ENCODE peak calls at places on chromosomes 1 and 21, in four cellular contexts. B, E, I and H are unnamed samples.

GRCh38 chr1:204725821-204726448 is 40.4 kb upstream of the LRRN2 start:
- DNase-seq in E (no peak), I (no peak), B (no peak), H (no peak)

GRCh38 chr1:200558866-200559459 is 61.6 kb downstream of the KIF14 start:
- DNase-seq in E (peak), B (peak), I (peak), H (no peak)

GRCh38 chr1:80384037-80384830 is 1377.7 kb upstream of the ADGRL4 start:
- DNase-seq in I (no peak), E (peak), B (no peak), H (no peak)

GRCh38 chr1:156643266-156644092 is 1.6 kb downstream of the BCAN start:
- DNase-seq in E (no peak), I (no peak), B (no peak), H (no peak)

GRCh38 chr1:197224160-197224559 is 43.9 kb upstream of the CRB1 start:
- DNase-seq in I (no peak), E (no peak), B (no peak), H (no peak)

GRCh38 chr1:115677570-115677969 is 35.8 kb downstream of the VANGL1 start:
- DNase-seq in I (no peak), B (no peak), E (no peak), H (no peak)

GRCh38 chr21:45443595-45444181 is 38.7 kb downstream of the COL18A1 start:
- DNase-seq in I (no peak), B (no peak), E (no peak), H (no peak)

GRCh38 chr1:109024651-109025050 is 17.3 kb downstream of the WDR47 start:
- DNase-seq in I (no peak), B (no peak), E (peak), H (no peak)

GRCh38 chr1:152034324-152034653 is 2.5 kb downstream of the S100A11 start:
- DNase-seq in B (no peak), I (no peak), E (no peak), H (no peak)

GRCh38 chr1:228212415-228212965 is 4.6 kb downstream of the OBSCN start:
- DNase-seq in I (no peak), B (no peak), E (no peak), H (no peak)

GRCh38 chr1:95503371-95504145 is 269.5 kb downstream of the RWDD3 start:
- DNase-seq in I (no peak), B (no peak), E (no peak), H (no peak)

GRCh38 chr1:119903443-119903835 is 7.1 kb upstream of the ADAM30 start:
- DNase-seq in I (no peak), E (peak), B (no peak), H (no peak)

GRCh38 chr1:20358761-20359263 is 68.1 kb downstream of the VWA5B1 start:
- DNase-seq in B (no peak), I (peak), E (peak), H (no peak)

GRCh38 chr1:244945109-244945671 is 80.8 kb upstream of the HNRNPU start:
- DNase-seq in B (no peak), I (no peak), E (no peak), H (no peak)

GRCh38 chr1:223621312-223621734 is 44.2 kb downstream of the CAPN8 start:
- DNase-seq in B (no peak), E (no peak), I (no peak), H (no peak)

GRCh38 chr1:64242895-64243756 is 39.7 kb downstream of the UBE2U start:
- DNase-seq in I (peak), E (peak), B (peak), H (no peak)

GRCh38 chr1:87956072-87956471 is 627.4 kb downstream of the LMO4 start:
- DNase-seq in I (peak), E (peak), B (peak), H (no peak)

GRCh38 chr1:38915352-38915948 is 26.2 kb downstream of the RHBDL2 start:
- DNase-seq in E (no peak), I (no peak), B (no peak), H (no peak)

GRCh38 chr1:240734001-240734400 is 122.0 kb upstream of the GREM2 start:
- DNase-seq in E (no peak), I (no peak), B (no peak), H (no peak)

GRCh38 chr1:90964444-90965035 is 57.3 kb downstream of the ZNF644 start:
- DNase-seq in E (peak), I (peak), B (no peak), H (no peak)

GRCh38 chr1:967466-968343 is 1.4 kb downstream of the PLEKHN1 start:
- DNase-seq in B (no peak), E (no peak), I (no peak), H (no peak)

GRCh38 chr1:19773485-19773884 is 26.2 kb downstream of the TMCO4 start:
- DNase-seq in I (no peak), B (no peak), E (no peak), H (no peak)

GRCh38 chr1:17507916-17508315 is 31.6 kb upstream of the ARHGEF10L start:
- DNase-seq in E (no peak), B (no peak), I (no peak), H (no peak)
- TF ChIP-seq CTCF in E (peak), B (no peak), I (peak), H (peak)

DNA sequence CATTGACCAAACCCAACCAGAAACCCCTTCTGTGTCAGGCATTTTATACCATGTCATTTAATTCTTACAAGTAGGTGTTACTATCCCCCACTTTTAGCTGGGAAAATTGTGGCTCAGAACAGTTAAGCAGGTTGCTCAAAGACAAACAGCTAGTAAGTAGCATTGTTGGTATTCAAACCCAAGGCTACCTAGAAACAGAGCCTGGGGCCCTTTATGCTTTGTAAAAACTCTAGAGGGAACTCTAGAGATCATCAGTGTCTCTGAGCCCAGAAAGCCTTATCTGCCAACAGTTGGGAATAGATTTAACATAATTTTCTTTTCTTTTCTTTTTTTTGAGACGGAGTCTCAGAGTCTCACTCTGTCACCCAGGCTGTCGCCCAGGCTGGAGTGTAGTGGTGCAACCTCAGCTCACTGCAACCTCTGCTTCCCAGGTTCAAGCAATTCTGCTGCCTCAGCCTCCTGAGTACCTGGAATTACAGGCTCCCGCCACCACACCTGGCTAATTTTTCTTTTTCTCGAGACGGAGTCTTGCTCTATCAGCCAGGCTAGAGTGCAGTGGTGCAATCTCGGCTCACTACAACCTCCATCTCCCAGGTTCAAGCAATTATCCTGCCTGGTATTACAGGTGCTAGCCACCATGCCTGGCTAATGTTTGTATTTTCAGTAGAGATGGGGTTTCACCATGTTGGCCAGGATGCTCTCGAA is 48.5 kb upstream of the OSBPL9 start:
- DNase-seq in I (no peak), B (no peak), E (no peak), H (no peak)
- TF ChIP-seq CTCF in I (no peak), B (no peak), E (no peak), H (no peak)

GRCh38 chr1:211627259-211627658 is 48.2 kb downstream of the NEK2 start:
- DNase-seq in B (no peak), I (no peak), E (no peak), H (no peak)

GRCh38 chr1:211623510-211623909 is 44.5 kb upstream of the SLC30A1 start:
- DNase-seq in I (no peak), E (no peak), B (no peak), H (no peak)

GRCh38 chr1:211628446-211628845 is 47.0 kb downstream of the NEK2 start:
- DNase-seq in B (no peak), E (no peak), I (no peak), H (no peak)

GRCh38 chr1:211621471-211622198 is 42.7 kb upstream of the SLC30A1 start:
- DNase-seq in B (no peak), I (no peak), E (peak), H (no peak)

GRCh38 chr1:211625040-211625439 is 46.1 kb upstream of the SLC30A1 start:
- DNase-seq in I (peak), E (peak), B (no peak), H (no peak)
- TF ChIP-seq CTCF in I (peak), E (peak), B (peak), H (no peak)

GRCh38 chr1:171160611-171161354 is 24.3 kb upstream of the FMO2 start:
- DNase-seq in B (no peak), E (no peak), I (no peak), H (no peak)

GRCh38 chr1:171160181-171160580 is 24.9 kb upstream of the FMO2 start:
- DNase-seq in B (no peak), E (no peak), I (no peak), H (no peak)

GRCh38 chr1:171158089-171158488 is 27.0 kb upstream of the FMO2 start:
- DNase-seq in I (no peak), E (no peak), B (no peak), H (no peak)

GRCh38 chr1:171152533-171152932 is 32.6 kb upstream of the FMO2 start:
- DNase-seq in I (no peak), B (no peak), E (no peak), H (no peak)

DNA sequence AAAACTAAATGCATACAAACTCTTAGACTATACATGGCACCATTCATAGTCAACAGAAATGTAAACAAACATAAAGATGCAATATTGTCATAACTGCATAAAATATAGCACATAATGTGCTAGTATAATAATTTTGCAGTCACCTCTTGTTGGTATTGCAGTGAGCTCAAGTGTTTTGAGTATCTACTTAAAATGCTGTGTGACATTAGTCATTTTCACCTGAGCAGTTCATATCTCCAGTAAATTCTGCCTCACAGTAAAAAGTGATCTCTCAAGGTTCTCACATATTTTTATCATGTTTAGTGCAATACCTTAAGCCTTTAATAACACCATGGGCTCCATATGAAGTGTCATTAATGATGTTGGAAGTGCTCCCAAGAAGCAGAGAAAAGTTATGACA is 29.6 kb upstream of the FMO2 start:
- DNase-seq in B (no peak), E (no peak), I (no peak), H (no peak)
- TF ChIP-seq CTCF in B (no peak), E (no peak), I (no peak), H (no peak)

DNA sequence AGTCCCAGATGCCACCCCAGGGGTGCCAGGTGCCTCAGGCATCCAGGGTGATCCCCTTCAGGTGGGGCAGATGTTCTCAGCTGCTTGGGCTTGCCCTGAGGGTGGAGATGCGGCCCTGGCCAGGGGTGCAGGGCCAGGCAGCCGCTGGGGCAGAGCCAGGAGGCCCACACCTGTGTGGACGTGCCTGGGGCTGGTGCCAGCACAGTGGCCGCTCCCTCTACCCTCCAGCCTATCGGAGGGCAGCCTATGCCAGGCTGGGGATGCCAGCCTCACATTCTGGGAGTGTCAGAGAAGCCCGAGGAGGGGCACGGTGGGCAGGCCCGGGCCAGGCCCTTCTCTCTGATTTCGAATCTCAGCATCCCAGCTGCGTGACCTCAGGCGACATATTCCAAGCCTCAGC is 96.5 kb upstream of the WNT4 start:
- DNase-seq in I (no peak), B (no peak), E (no peak), H (no peak)
- TF ChIP-seq CTCF in I (no peak), B (no peak), E (no peak), H (no peak)

DNA sequence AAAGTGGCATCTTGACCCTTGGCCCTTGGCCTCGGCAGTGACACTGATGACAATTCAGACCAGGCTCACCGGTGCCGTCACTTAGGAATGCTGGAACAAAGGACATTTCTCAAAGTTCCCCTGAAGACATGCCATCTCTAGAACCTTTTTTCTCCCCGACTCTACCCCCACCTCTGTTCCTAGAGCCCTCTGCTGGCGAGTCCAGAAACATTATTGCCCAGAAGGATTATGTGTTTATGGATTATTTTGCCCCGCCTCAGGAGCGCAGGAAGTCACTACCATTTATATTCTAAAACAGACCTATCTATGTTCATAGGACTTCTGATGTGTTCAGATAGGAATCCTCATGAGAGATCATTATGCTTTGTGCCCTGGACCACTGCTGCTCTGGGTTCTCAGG is 12.6 kb upstream of the SHISA4 start:
- DNase-seq in E (peak), B (no peak), I (no peak), H (no peak)
- TF ChIP-seq CTCF in E (peak), B (peak), I (peak), H (peak)